ENCODE peak calls at places on chromosomes 16 and 17, in eight cellular contexts. M, T, D, N, U, G, B and Y are unnamed samples.

GRCh38 chr16:88282221-88283041 is 100.3 kb upstream of the ZNF469 start:
- DNase-seq in M (peak; percentile 37), T (no peak), D (peak; percentile 24), N (no peak), U (peak; percentile 9), G (no peak), B (no peak), Y (no peak)

GRCh38 chr17:47895254-47895855 is 681 bp upstream of the SP2 start:
- DNase-seq in M (peak; percentile 51), T (no peak), D (no peak), N (peak; percentile 93), U (no peak), G (peak; percentile 27), B (no peak), Y (no peak)

GRCh38 chr17:282000-282911 is 70.4 kb downstream of the RPH3AL start:
- DNase-seq in M (no peak), T (no peak), D (no peak), N (no peak), U (no peak), G (no peak), B (peak; percentile 48), Y (no peak)

GRCh38 chr16:86590501-86591144 is 12.3 kb downstream of the FOXL1 start:
- DNase-seq in M (peak; percentile 73), T (no peak), D (no peak), N (no peak), U (no peak), G (no peak), B (no peak), Y (no peak)

GRCh38 chr16:86876499-86876898 is 298.1 kb downstream of the FOXL1 start:
- DNase-seq in M (no peak), T (no peak), D (no peak), N (no peak), U (no peak), G (no peak), B (no peak), Y (no peak)

GRCh38 chr16:79434771-79435170 is 165.8 kb downstream of the MAF start:
- DNase-seq in M (no peak), T (no peak), D (no peak), N (no peak), U (no peak), G (no peak), B (no peak), Y (no peak)

GRCh38 chr17:31256936-31257335 is 40.1 kb downstream of the OMG start:
- DNase-seq in M (no peak), T (no peak), D (no peak), N (no peak), U (no peak), G (no peak), B (no peak), Y (no peak)

GRCh38 chr17:63930951-63931575 is 1.1 kb downstream of the CD79B start:
- DNase-seq in M (peak; percentile 17), T (no peak), D (peak; percentile 83), N (no peak), U (peak; percentile 77), G (peak; percentile 31), B (no peak), Y (peak; percentile 74)

GRCh38 chr17:78409191-78409621 is 30.8 kb downstream of the PGS1 start:
- DNase-seq in M (no peak), T (no peak), D (no peak), N (no peak), U (no peak), G (no peak), B (no peak), Y (no peak)

GRCh38 chr17:10756604-10757003 is 26.8 kb upstream of the TMEM220 start:
- DNase-seq in M (no peak), T (no peak), D (no peak), N (peak; percentile 77), U (no peak), G (no peak), B (no peak), Y (no peak)

GRCh38 chr16:75580-76501 is 2.2 kb upstream of the MPG start:
- DNase-seq in M (peak; percentile 93), T (no peak), D (peak; percentile 92), N (no peak), U (peak; percentile 88), G (no peak), B (peak; percentile 76), Y (no peak)

GRCh38 chr16:12184419-12184831 is 207.9 kb downstream of the SNX29 start:
- DNase-seq in M (no peak), T (no peak), D (no peak), N (no peak), U (no peak), G (no peak), B (no peak), Y (no peak)

GRCh38 chr16:19242186-19242585 is 43.3 kb upstream of the CLEC19A start:
- DNase-seq in M (no peak), T (no peak), D (no peak), N (no peak), U (no peak), G (no peak), B (no peak), Y (no peak)
- TF ChIP-seq CTCF in M (no peak), T (no peak), D (no peak), N (no peak), U (no peak), G (no peak), B (no peak), Y (no peak)

DNA sequence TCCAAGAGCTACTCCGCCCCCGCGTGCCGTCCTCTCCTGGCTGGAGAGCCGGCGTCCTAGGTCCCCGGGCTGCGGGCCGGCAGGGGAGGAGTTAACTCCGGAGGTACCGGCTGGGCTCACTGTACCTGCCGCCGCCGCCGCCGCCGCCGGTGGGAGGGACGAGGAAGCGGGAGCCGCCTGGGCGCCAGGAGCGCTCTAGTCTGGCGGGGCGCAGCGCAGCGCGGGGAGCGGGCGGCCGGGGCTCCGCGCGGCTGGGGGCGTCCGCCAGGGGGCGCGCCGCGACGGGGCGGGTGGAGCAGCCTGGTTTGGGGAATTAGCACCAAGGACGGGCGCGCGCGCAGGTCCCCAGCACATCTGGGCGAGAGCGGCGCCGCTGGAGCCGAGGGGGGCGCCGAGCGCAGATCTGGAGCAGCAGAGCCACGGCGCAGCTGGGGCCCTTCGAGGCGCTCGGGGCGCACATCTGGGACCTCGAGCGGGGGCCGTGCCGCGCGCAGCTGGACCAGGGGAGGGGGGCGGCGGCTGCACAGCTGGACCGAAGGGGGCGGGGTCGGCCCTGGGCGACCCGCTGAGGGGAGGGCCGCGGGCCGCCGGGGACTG is at the start of gene NXPH3:
- DNase-seq in M (peak; percentile 61), T (peak; percentile 85), D (peak; percentile 84), N (peak; percentile 75), U (peak; percentile 75), G (peak; percentile 64), B (peak; percentile 72), Y (no peak)
- H3K4me3 ChIP-seq in M (peak within 1 kb of the TSS; percentile 60), T (peak within 1 kb of the TSS; percentile 63), D (peak within 1 kb of the TSS; percentile 65), N (peak within 1 kb of the TSS; percentile 80), U (peak within 1 kb of the TSS; percentile 82), G (peak within 1 kb of the TSS; percentile 71), B (peak within 1 kb of the TSS; percentile 93), Y (peak within 1 kb of the TSS; percentile 61)

GRCh38 chr16:8866884-8867482 is 1.8 kb downstream of the CARHSP1 start:
- DNase-seq in M (no peak), T (peak; percentile 50), D (no peak), N (no peak), U (no peak), G (no peak), B (no peak), Y (no peak)

GRCh38 chr16:8867483-8868271 is 1.1 kb downstream of the CARHSP1 start:
- DNase-seq in M (no peak), T (peak; percentile 39), D (peak; percentile 69), N (no peak), U (peak; percentile 52), G (peak; percentile 42), B (no peak), Y (no peak)

GRCh38 chr16:8872071-8872470 is 3.3 kb upstream of the CARHSP1 start:
- DNase-seq in M (no peak), T (no peak), D (no peak), N (no peak), U (no peak), G (no peak), B (no peak), Y (no peak)

GRCh38 chr16:8868272-8869211 is at the start of gene CARHSP1:
- DNase-seq in M (peak; percentile 94), T (peak; percentile 92), D (peak; percentile 91), N (no peak), U (peak; percentile 88), G (peak; percentile 95), B (peak; percentile 76), Y (peak; percentile 95)

DNA sequence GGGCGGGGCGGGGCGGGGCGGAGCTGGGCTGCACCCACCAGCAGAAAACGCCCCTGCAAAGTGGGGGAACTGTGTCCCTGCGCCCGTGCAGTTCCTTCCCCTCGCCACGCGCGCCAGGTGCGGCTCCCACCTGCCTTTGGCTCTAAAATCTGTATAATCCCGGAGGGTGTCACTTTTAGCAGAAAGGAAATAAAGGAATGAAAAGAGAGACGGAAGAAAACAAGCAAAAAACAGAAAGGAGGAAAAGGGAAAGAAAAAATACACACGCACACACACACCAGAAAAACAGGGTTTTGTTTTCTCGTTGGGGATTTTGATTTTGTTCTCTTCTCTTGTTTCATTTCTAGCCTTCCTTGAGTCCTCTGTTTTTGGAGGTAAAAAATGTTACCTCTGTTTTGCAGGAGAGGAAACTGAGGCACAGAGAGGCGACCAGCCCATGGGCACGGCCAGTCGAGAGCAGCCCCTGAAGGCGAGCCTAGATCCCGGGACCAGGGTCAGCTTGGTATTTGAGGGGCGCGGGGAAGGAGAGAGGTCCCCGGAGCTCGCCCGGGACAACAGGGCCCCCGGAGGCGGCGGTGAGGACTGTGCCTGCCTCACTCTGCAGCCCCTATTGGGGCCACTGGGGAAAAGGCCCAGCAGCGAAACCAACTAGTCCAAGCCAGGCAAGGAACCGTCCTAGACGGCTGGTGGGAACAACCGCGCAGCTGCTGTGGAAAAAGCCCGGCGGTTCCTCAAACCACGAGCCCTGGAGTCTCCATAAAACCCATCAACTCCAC is 594 bp upstream of the CARHSP1 start:
- DNase-seq in M (no peak), T (no peak), D (no peak), N (no peak), U (no peak), G (no peak), B (no peak), Y (no peak)
- TF ChIP-seq CTCF in M (no peak), T (no peak), D (no peak), N (no peak), U (no peak), G (no peak), B (peak; percentile 8), Y (no peak)

GRCh38 chr17:75976175-75976848 is 2.7 kb downstream of the ACOX1 start:
- DNase-seq in M (no peak), T (no peak), D (no peak), N (no peak), U (no peak), G (no peak), B (no peak), Y (no peak)
- H3K4me3 ChIP-seq in M (no peak overlapping the region), T (no peak overlapping the region), D (peak overlapping the region; percentile 85), N (no peak overlapping the region), U (peak overlapping the region; percentile 91), G (no peak overlapping the region), B (peak overlapping the region; percentile 34), Y (no peak overlapping the region)

GRCh38 chr16:24800586-24800985 is 45.2 kb upstream of the SLC5A11 start:
- DNase-seq in M (peak; percentile 46), T (peak; percentile 24), D (no peak), N (no peak), U (no peak), G (no peak), B (no peak), Y (no peak)
- TF ChIP-seq CTCF in M (peak; percentile 43), T (peak; percentile 38), D (no peak), N (no peak), U (peak; percentile 34), G (peak; percentile 24), B (no peak), Y (peak; percentile 41)